ENCODE peak calls at places on chromosomes 1 and 21, in six cellular contexts. U is H1, N is GM06990, O is MV-4-11, B is NCI-H510A treated with DMSO at 0.1 percent for 48 hours, K is fibroblast of lung. Q is an unnamed sample.

GRCh38 chr1:245969274-245969673 is 537.8 kb downstream of the SMYD3 start:
- DNase-seq in U (no peak), N (no peak), O (no peak), B (no peak), K (peak; percentile 86), Q (no peak)

GRCh38 chr1:246954126-246954525 is 22.4 kb upstream of the AHCTF1 start:
- DNase-seq in U (no peak), N (no peak), O (no peak), B (no peak), K (peak; percentile 33), Q (no peak)

GRCh38 chr1:19414490-19414889 is 70.8 kb downstream of the CAPZB start:
- DNase-seq in U (no peak), N (no peak), O (no peak), B (no peak), K (peak; percentile 59), Q (no peak)

GRCh38 chr1:230501845-230502244 is 75.7 kb upstream of the PGBD5 start:
- DNase-seq in U (no peak), N (no peak), O (no peak), B (no peak), K (no peak), Q (no peak)

GRCh38 chr1:225981714-225982113 is 17.4 kb downstream of the SDE2 start:
- DNase-seq in U (no peak), N (no peak), O (no peak), B (no peak), K (no peak), Q (no peak)

GRCh38 chr1:178659789-178660208 is 65.2 kb upstream of the RALGPS2 start:
- DNase-seq in U (no peak), N (peak; percentile 58), O (no peak), B (no peak), K (no peak), Q (peak; percentile 51)

GRCh38 chr21:44854664-44855446 is 18.6 kb downstream of the PTTG1IP start:
- DNase-seq in U (no peak), N (no peak), O (peak; percentile 79), B (no peak), K (no peak), Q (no peak)

GRCh38 chr1:27418326-27418761 is 25.9 kb downstream of the GPR3 start:
- DNase-seq in U (no peak), N (peak; percentile 63), O (peak; percentile 93), B (no peak), K (peak; percentile 94), Q (peak; percentile 83)

GRCh38 chr1:152906023-152906565 is 2.3 kb upstream of the IVL start:
- DNase-seq in U (no peak), N (no peak), O (no peak), B (no peak), K (peak; percentile 7), Q (no peak)

GRCh38 chr1:82318265-82318664 is 517.5 kb downstream of the ADGRL2 start:
- DNase-seq in U (no peak), N (no peak), O (no peak), B (no peak), K (peak; percentile 32), Q (no peak)

GRCh38 chr1:169957884-169958283 is 64.2 kb upstream of the SCYL3 start:
- DNase-seq in U (no peak), N (no peak), O (no peak), B (no peak), K (no peak), Q (no peak)

GRCh38 chr1:8660455-8660854 is 157.0 kb downstream of the RERE start:
- DNase-seq in U (no peak), N (no peak), O (peak; percentile 61), B (peak; percentile 80), K (peak; percentile 80), Q (no peak)

GRCh38 chr1:65372557-65372956 is 47.9 kb upstream of the LEPR start:
- DNase-seq in U (no peak), N (no peak), O (no peak), B (no peak), K (peak; percentile 13), Q (no peak)

GRCh38 chr1:207239874-207240273 is 81.6 kb upstream of the CD55 start:
- DNase-seq in U (no peak), N (no peak), O (no peak), B (no peak), K (no peak), Q (no peak)

GRCh38 chr1:159892944-159893343 is 7.0 kb downstream of the CFAP45 start:
- DNase-seq in U (no peak), N (no peak), O (no peak), B (no peak), K (no peak), Q (no peak)

GRCh38 chr1:228238007-228238406 is 30.2 kb downstream of the OBSCN start:
- DNase-seq in U (no peak), N (no peak), O (no peak), B (no peak), K (no peak), Q (no peak)

GRCh38 chr21:31347435-31348032 is 3.5 kb upstream of the TIAM1 start:
- DNase-seq in U (no peak), N (no peak), O (no peak), B (peak; percentile 44), K (peak; percentile 59), Q (no peak)

GRCh38 chr1:20361401-20361800 is 70.7 kb downstream of the VWA5B1 start:
- DNase-seq in U (no peak), N (no peak), O (no peak), B (no peak), K (no peak), Q (no peak)

GRCh38 chr21:33368124-33368523 is 35.1 kb upstream of the IFNGR2 start:
- DNase-seq in U (no peak), N (no peak), O (peak; percentile 77), B (no peak), K (no peak), Q (no peak)

Q was measured in GM10248.